ENCODE peak calls at places on chromosomes 5 and 9, in ten cellular contexts. K is activated B cell treated with CpG ODN at 0.5 μM for 24 hours, B is MM.1S, E is progenitor cell of endocrine pancreas, P is choroid plexus epithelial cell, F is AG04450, Z is fibroblast of the aortic adventitia, T is HCT116, A is GM13977, U is cardiac muscle cell. J is an unnamed sample.

GRCh38 chr9:4933861-4934260 is 51.2 kb upstream of the JAK2 start:
- DNase-seq in K (no peak), B (no peak), E (no peak), P (no peak), F (no peak), Z (no peak), T (no peak), A (no peak), U (no peak), J (no peak)

GRCh38 chr5:140113180-140113698 is 670 bp upstream of the PURA start:
- DNase-seq in K (no peak), B (no peak), E (no peak), P (no peak), F (no peak), Z (no peak), T (no peak), A (peak; percentile 31), U (no peak), J (peak; percentile 27)

GRCh38 chr9:89137548-89138462 is 40.8 kb downstream of the SHC3 start:
- DNase-seq in K (no peak), B (no peak), E (no peak), P (peak; percentile 97), F (peak; percentile 76), Z (peak; percentile 98), T (peak; percentile 59), A (no peak), U (peak; percentile 97), J (no peak)

GRCh38 chr5:113806250-113806649 is 292.8 kb downstream of the YTHDC2 start:
- DNase-seq in K (no peak), B (no peak), E (no peak), P (peak; percentile 12), F (no peak), Z (peak; percentile 2), T (no peak), A (no peak), U (peak; percentile 49), J (no peak)

GRCh38 chr9:15135167-15135792 is 171.7 kb downstream of the TTC39B start:
- DNase-seq in K (no peak), B (peak; percentile 42), E (peak; percentile 51), P (peak; percentile 83), F (peak; percentile 47), Z (peak; percentile 78), T (peak; percentile 60), A (peak; percentile 50), U (peak; percentile 86), J (peak; percentile 65)

GRCh38 chr9:109383356-109383755 is 62.5 kb upstream of the EPB41L4B start:
- DNase-seq in K (no peak), B (no peak), E (no peak), P (no peak), F (no peak), Z (no peak), T (no peak), A (no peak), U (no peak), J (no peak)

GRCh38 chr9:82726404-82727276 is 336.3 kb downstream of the RASEF start:
- DNase-seq in K (no peak), B (no peak), E (no peak), P (no peak), F (no peak), Z (no peak), T (no peak), A (no peak), U (no peak), J (no peak)

GRCh38 chr9:4985376-4986266 is 549 bp downstream of the JAK2 start:
- DNase-seq in K (no peak), B (peak; percentile 39), E (no peak), P (peak; percentile 55), F (no peak), Z (peak; percentile 47), T (peak; percentile 4), A (no peak), U (peak; percentile 49), J (peak; percentile 22)

GRCh38 chr9:92270511-92270910 is 23.0 kb downstream of the IARS1 start:
- DNase-seq in K (no peak), B (no peak), E (no peak), P (no peak), F (no peak), Z (no peak), T (no peak), A (no peak), U (no peak), J (no peak)

GRCh38 chr5:34959323-34959722 is 30.0 kb downstream of the DNAJC21 start:
- DNase-seq in K (no peak), B (peak; percentile 86), E (no peak), P (peak; percentile 93), F (peak; percentile 34), Z (peak; percentile 38), T (no peak), A (peak; percentile 61), U (peak; percentile 21), J (no peak)

GRCh38 chr5:1792842-1793266 is 6.8 kb downstream of the MRPL36 start:
- DNase-seq in K (no peak), B (peak; percentile 98), E (no peak), P (peak; percentile 97), F (peak; percentile 62), Z (peak; percentile 73), T (no peak), A (peak; percentile 90), U (peak; percentile 89), J (no peak)

GRCh38 chr9:89978185-89978584 is 373.4 kb downstream of the GADD45G start:
- DNase-seq in K (no peak), B (no peak), E (no peak), P (peak; percentile 35), F (no peak), Z (peak; percentile 15), T (peak; percentile 4), A (no peak), U (peak; percentile 23), J (no peak)

GRCh38 chr5:97089149-97089801 is 53.1 kb downstream of the LIX1 start:
- DNase-seq in K (no peak), B (no peak), E (no peak), P (no peak), F (no peak), Z (no peak), T (no peak), A (no peak), U (no peak), J (no peak)

DNA sequence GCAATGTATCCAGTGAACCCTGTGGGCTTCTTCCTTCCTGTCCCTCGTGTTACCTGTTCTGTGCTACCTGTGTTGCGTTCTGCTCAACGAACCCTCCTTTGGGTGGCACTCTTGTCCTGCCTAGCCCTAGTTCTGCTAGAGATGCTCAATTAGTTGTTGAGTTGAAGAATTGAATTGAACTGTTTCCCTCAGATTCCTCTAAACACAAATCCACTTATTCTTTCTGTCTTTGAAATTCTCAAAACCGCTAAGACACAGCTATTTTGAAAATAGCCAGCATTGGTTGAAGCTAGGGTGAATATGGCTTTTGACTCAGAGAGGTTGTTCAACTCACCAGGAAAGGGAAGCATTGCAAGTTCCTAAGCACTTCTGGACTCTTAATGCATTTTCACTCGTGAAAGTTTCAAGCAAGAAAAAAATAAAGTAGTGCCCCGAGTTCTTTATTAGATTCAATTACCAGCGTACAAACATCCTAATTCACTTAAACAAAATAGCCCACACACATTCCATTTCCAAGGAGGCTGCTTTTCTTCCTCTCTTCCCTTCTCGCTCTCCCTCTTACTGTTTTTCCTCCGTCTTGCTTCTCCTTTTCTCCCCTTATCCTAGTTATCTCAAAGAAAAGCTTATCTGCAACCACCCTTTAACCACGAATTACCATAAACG is 648 bp upstream of the ITGA1 start:
- DNase-seq in K (no peak), B (peak; percentile 46), E (no peak), P (peak; percentile 50), F (no peak), Z (peak; percentile 35), T (peak; percentile 50), A (peak; percentile 37), U (peak; percentile 44), J (no peak)
- TF ChIP-seq CTCF in K (no peak), B (peak; percentile 60), E (peak; percentile 13), P (peak; percentile 45), F (no peak), Z (peak; percentile 33), T (peak; percentile 62), A (peak; percentile 65), U (peak; percentile 44), J (no peak)

GRCh38 chr5:181189363-181189961 is 15.5 kb downstream of the TRIM7 start:
- DNase-seq in K (peak; percentile 47), B (peak; percentile 52), E (no peak), P (peak; percentile 50), F (no peak), Z (peak; percentile 42), T (no peak), A (no peak), U (peak; percentile 31), J (no peak)

GRCh38 chr5:181189962-181190710 is 14.9 kb downstream of the TRIM7 start:
- DNase-seq in K (peak; percentile 48), B (no peak), E (peak; percentile 22), P (no peak), F (no peak), Z (no peak), T (no peak), A (no peak), U (no peak), J (peak; percentile 34)

GRCh38 chr5:181191526-181192336 is 13.3 kb downstream of the TRIM7 start:
- DNase-seq in K (peak; percentile 99), B (peak; percentile 96), E (peak; percentile 97), P (peak; percentile 96), F (peak; percentile 89), Z (peak; percentile 95), T (peak; percentile 89), A (peak; percentile 96), U (peak; percentile 97), J (peak; percentile 97)

GRCh38 chr5:181192337-181193046 is 12.5 kb downstream of the TRIM7 start:
- DNase-seq in K (no peak), B (no peak), E (no peak), P (no peak), F (no peak), Z (no peak), T (no peak), A (no peak), U (no peak), J (no peak)

GRCh38 chr5:181190711-181191525 is 14.1 kb downstream of the TRIM7 start:
- DNase-seq in K (peak; percentile 62), B (peak; percentile 65), E (peak; percentile 43), P (peak; percentile 63), F (no peak), Z (peak; percentile 39), T (no peak), A (no peak), U (peak; percentile 60), J (peak; percentile 62)
- TF ChIP-seq CTCF in K (no peak), B (peak; percentile 27), E (peak; percentile 49), P (peak; percentile 26), F (peak; percentile 14), Z (no peak), T (no peak), A (peak; percentile 45), U (peak; percentile 32), J (no peak)

GRCh38 chr9:95096807-95097206 is 220.7 kb downstream of the FANCC start:
- DNase-seq in K (no peak), B (no peak), E (no peak), P (no peak), F (no peak), Z (no peak), T (no peak), A (no peak), U (no peak), J (no peak)
- TF ChIP-seq CTCF in K (no peak), B (no peak), E (no peak), P (no peak), F (peak; percentile 4), Z (no peak), T (no peak), A (peak; percentile 9), U (no peak), J (no peak)

GRCh38 chr5:58335518-58335917 is 124.4 kb downstream of the PLK2 start:
- DNase-seq in K (no peak), B (no peak), E (no peak), P (peak; percentile 13), F (no peak), Z (no peak), T (peak; percentile 10), A (no peak), U (no peak), J (no peak)
- TF ChIP-seq CTCF in K (no peak), B (peak; percentile 8), E (no peak), P (peak; percentile 39), F (peak; percentile 24), Z (peak; percentile 19), T (peak; percentile 48), A (no peak), U (no peak), J (peak; percentile 22)